ENCODE peak calls at places on chromosomes 7 and 10, in four cellular contexts. T is Peyer's patch, J is tibial artery, P is ovary. N is an unnamed sample.

GRCh38 chr7:77482015-77482414 is 55.1 kb upstream of the PTPN12 start:
- DNase-seq in J (no peak), P (no peak), T (no peak), N (no peak)

GRCh38 chr7:142158741-142159496 is 47.4 kb downstream of the MGAM2 start:
- DNase-seq in T (peak; percentile 61), P (no peak), J (no peak), N (no peak)

GRCh38 chr10:36759111-36759805 is 366.1 kb upstream of the ANKRD30A start:
- DNase-seq in T (no peak), J (no peak), P (no peak), N (no peak)

GRCh38 chr10:43235070-43235900 is 31.6 kb downstream of the RASGEF1A start:
- DNase-seq in T (peak; percentile 22), P (peak; percentile 2), J (peak; percentile 15), N (no peak)

GRCh38 chr7:105906690-105907089 is 30.3 kb upstream of the ATXN7L1 start:
- DNase-seq in T (no peak), J (no peak), P (peak; percentile 32), N (no peak)

GRCh38 chr10:99292159-99292558 is 37.0 kb upstream of the CNNM1 start:
- DNase-seq in T (no peak), J (no peak), P (no peak), N (no peak)

GRCh38 chr10:104262055-104262454 is 6.9 kb upstream of the GSTO2 start:
- DNase-seq in J (no peak), T (no peak), P (no peak), N (no peak)

GRCh38 chr7:19143930-19144574 is 1.2 kb downstream of the FERD3L start:
- DNase-seq in T (no peak), J (no peak), P (no peak), N (no peak)

GRCh38 chr7:53111061-53111460 is 75.6 kb downstream of the POM121L12 start:
- DNase-seq in P (no peak), T (no peak), J (no peak), N (peak; percentile 20)

GRCh38 chr7:111756687-111757178 is 194.4 kb upstream of the IMMP2L start:
- DNase-seq in P (peak; percentile 75), T (peak; percentile 51), J (peak; percentile 84), N (peak; percentile 38)

GRCh38 chr10:69569144-69569934 is 3.9 kb downstream of the NEUROG3 start:
- DNase-seq in J (no peak), T (no peak), P (no peak), N (no peak)

GRCh38 chr7:132743974-132744373 is 167.7 kb upstream of the PLXNA4 start:
- DNase-seq in T (no peak), J (no peak), P (no peak), N (no peak)

GRCh38 chr10:79386637-79387465 is 39.6 kb downstream of the PPIF start:
- DNase-seq in T (peak; percentile 46), J (peak; percentile 18), P (no peak), N (no peak)

GRCh38 chr10:78021201-78021600 is 8.1 kb downstream of the POLR3A start:
- DNase-seq in T (no peak), P (no peak), J (no peak), N (no peak)

GRCh38 chr10:34905200-34905927 is 90.3 kb upstream of the PARD3 start:
- DNase-seq in J (no peak), T (no peak), P (no peak), N (no peak)
- TF ChIP-seq CTCF in J (no peak), T (no peak), P (no peak), N (no peak)

GRCh38 chr7:44467217-44467548 is 23.3 kb downstream of the NUDCD3 start:
- DNase-seq in T (no peak), P (no peak), J (no peak), N (no peak)

GRCh38 chr7:44463169-44463808 is 27.2 kb downstream of the NUDCD3 start:
- DNase-seq in J (no peak), P (no peak), T (no peak), N (no peak)

GRCh38 chr7:44469461-44469860 is 21.0 kb downstream of the NUDCD3 start:
- DNase-seq in J (no peak), P (no peak), T (no peak), N (no peak)

GRCh38 chr7:44465490-44465889 is 25.0 kb downstream of the NUDCD3 start:
- DNase-seq in P (no peak), T (no peak), J (no peak), N (no peak)

DNA sequence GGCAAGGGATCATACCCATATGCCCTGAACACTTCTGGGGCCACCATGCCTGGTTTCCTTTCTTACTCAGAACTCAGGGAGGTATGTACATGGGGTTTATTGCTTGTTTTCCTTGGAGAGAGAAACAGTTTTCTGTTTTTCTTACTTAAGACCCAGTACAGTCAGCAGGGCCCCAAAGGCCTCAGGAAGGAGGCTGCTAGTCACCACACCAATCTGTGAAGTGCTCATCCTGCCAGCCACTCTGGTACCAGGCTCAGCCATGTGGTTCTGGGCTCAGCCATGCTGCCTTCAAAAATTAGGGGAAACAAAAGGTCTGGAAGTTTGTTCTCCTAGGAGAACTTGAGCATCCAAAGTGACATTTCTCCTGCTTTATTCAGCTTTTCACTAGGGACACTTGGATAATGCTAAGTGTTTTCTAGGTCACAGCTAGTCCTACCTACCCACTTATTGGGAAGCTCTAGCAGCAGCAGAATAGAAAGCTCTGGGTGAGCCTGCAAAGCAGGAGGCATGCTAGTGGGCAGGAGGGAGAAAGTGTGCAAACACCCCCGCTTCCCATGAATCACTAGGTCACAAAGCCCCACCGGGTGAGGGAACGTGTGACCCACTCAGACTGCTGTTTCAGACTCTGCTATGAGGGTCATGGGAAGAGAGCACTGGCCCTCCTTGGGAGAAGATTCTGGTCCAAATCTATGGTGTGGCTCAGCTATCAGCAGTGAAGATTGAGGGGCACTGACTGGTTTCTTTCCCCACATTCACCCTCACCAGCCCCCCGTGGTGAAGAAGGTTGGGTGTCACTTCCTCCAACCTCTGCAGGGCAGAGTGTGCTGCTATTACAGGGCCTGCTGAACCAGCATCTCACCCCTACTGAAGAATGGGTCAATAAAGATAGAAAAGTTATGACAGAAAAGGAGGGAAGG is 23.9 kb downstream of the NUDCD3 start:
- DNase-seq in P (no peak), T (no peak), J (no peak), N (no peak)
- H3K27ac ChIP-seq in P (no peak overlapping the region), T (no peak overlapping the region), J (no peak overlapping the region), N (no peak overlapping the region)

DNA sequence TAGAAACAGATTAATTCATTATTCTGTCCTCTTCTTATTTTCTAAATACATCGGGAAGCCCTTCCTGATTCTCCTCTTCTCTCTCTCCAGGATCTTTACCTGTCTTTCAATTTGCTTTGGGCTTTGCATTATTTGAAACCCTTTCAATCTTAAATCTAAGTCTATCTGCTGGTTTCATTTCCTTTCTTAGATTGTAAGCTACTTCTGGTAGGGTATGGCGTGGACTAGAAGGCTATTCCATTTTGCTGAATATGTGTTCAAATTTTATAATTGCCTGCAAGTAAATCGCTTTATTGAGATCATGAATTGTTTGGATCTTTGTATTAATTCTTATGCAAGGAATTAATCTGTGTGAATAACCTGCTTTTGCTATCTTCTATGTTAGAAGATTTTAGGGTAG is 11.1 kb downstream of the STAM start:
- DNase-seq in P (no peak), T (no peak), J (no peak), N (no peak)
- TF ChIP-seq CTCF in P (no peak), T (no peak), J (no peak), N (no peak)

GRCh38 chr7:100572281-100572948 is 1.3 kb downstream of the SAP25 start:
- DNase-seq in J (no peak), P (no peak), T (no peak), N (no peak)

GRCh38 chr7:100573691-100574361 is at the start of gene SAP25:
- DNase-seq in T (no peak), P (peak; percentile 19), J (no peak), N (no peak)

GRCh38 chr7:100572949-100573675 is 588 bp downstream of the SAP25 start:
- DNase-seq in J (no peak), P (peak; percentile 25), T (no peak), N (no peak)

GRCh38 chr7:100570954-100571828 is 2.5 kb downstream of the SAP25 start:
- DNase-seq in P (peak; percentile 27), J (no peak), T (no peak), N (no peak)

DNA sequence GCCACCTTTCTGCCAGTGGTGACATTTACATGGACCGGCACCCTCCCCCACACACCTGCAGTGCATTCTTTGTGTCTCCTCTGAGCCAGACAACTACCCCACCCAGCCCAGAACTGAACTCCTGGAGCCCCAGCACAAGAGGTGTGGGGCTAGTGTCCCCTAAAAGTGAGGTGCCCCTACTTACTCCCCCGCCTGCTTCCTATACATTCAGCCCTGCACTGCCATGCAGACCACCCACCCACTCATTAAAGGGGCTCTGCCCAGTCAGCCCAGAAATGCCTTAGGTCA is 1.9 kb downstream of the SAP25 start:
- DNase-seq in P (no peak), J (no peak), T (no peak), N (no peak)
- H3K27ac ChIP-seq in P (no peak overlapping the region), J (no peak overlapping the region), T (no peak overlapping the region), N (no peak overlapping the region)

GRCh38 chr7:25852995-25853713 is 298.8 kb upstream of the NFE2L3 start:
- DNase-seq in T (no peak), P (no peak), J (no peak), N (no peak)
- TF ChIP-seq CTCF in T (no peak), P (no peak), J (no peak), N (no peak)

DNA sequence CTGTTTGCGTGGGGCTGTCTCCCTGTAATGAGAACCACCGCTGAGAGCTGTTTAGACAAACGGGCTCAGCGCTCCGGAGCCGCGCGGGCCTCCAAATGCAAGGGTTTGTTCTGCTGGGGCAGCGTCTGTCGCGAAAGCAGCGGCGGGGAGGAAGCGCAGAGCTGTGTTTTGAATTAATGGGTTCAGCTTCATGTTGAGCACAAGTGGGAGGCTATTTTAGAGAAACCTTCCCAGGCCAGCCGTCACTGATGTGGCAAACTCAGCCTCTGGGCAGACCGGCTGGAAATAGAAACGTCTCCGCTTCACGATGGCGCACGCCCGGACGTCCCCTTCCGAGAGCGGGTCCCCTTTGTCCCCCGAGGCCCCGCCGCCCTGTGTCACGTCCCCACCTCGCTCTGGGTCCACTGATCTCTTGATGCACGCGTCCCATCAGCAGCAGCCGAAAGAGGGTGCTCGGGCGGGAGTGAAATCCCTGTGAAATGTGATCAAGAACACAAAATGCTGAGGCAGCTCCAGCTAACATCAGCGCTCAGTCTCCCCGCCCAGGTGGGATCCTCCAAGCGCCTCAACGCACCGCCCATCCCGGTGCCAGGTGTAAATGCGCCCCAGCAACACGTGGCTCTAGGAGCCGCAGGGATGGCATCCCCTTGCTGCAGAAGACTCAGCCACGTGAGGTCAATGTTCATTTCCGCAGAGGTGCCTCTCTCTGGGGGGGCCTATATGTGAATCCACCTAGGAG is 44.9 kb downstream of the BAMBI start:
- DNase-seq in P (peak; percentile 62), J (peak; percentile 36), T (no peak), N (peak; percentile 43)
- H3K27ac ChIP-seq in P (peak overlapping the region; percentile 85), J (peak overlapping the region; percentile 58), T (no peak overlapping the region), N (peak overlapping the region; percentile 4)